ENCODE peak calls at places on chromosome 11, in seven cellular contexts. One of them, this sample, is unnamed.

GRCh38 chr11:130908770-130909625 is 7.3 kb downstream of the SNX19 start:
- DNase-seq in A673: no peak
- DNase-seq in esophagus squamous epithelium: no peak
- DNase-seq in neural progenitor cell: no peak
- DNase-seq in hepatocyte: peak; percentile 46
- DNase-seq in right atrium auricular region: no peak
- DNase-seq in IMR-90: peak; percentile 91
- DNase-seq in this sample: peak; percentile 82

GRCh38 chr11:73157141-73158010 is 15.3 kb upstream of the FCHSD2 start:
- DNase-seq in neural progenitor cell: no peak
- DNase-seq in A673: no peak
- DNase-seq in IMR-90: peak; percentile 81
- DNase-seq in right atrium auricular region: no peak
- DNase-seq in hepatocyte: peak; percentile 32
- DNase-seq in esophagus squamous epithelium: no peak
- DNase-seq in this sample: peak; percentile 2

GRCh38 chr11:67634366-67635230 is 4.9 kb upstream of the NUDT8 start:
- DNase-seq in IMR-90: no peak
- DNase-seq in A673: no peak
- DNase-seq in esophagus squamous epithelium: no peak
- DNase-seq in neural progenitor cell: no peak
- DNase-seq in right atrium auricular region: no peak
- DNase-seq in hepatocyte: peak; percentile 8
- DNase-seq in this sample: no peak

GRCh38 chr11:93659216-93659615 is 2.3 kb upstream of the CEP295 start:
- DNase-seq in esophagus squamous epithelium: no peak
- DNase-seq in hepatocyte: no peak
- DNase-seq in IMR-90: no peak
- DNase-seq in right atrium auricular region: no peak
- DNase-seq in A673: no peak
- DNase-seq in neural progenitor cell: no peak
- DNase-seq in this sample: no peak

GRCh38 chr11:103608566-103608965 is 427.9 kb upstream of the DDI1 start:
- DNase-seq in IMR-90: peak; percentile 64
- DNase-seq in hepatocyte: no peak
- DNase-seq in esophagus squamous epithelium: no peak
- DNase-seq in A673: no peak
- DNase-seq in neural progenitor cell: no peak
- DNase-seq in right atrium auricular region: no peak
- DNase-seq in this sample: peak; percentile 84

GRCh38 chr11:64089915-64090810 is 54.4 kb downstream of the FLRT1 start:
- DNase-seq in IMR-90: no peak
- DNase-seq in esophagus squamous epithelium: no peak
- DNase-seq in neural progenitor cell: no peak
- DNase-seq in right atrium auricular region: no peak
- DNase-seq in hepatocyte: no peak
- DNase-seq in A673: no peak
- DNase-seq in this sample: no peak

GRCh38 chr11:85182437-85183109 is 444.6 kb downstream of the DLG2 start:
- DNase-seq in esophagus squamous epithelium: no peak
- DNase-seq in hepatocyte: peak; percentile 71
- DNase-seq in IMR-90: peak; percentile 35
- DNase-seq in right atrium auricular region: no peak
- DNase-seq in A673: peak; percentile 67
- DNase-seq in neural progenitor cell: peak; percentile 65
- DNase-seq in this sample: peak; percentile 45

GRCh38 chr11:128318856-128319474 is 268.4 kb downstream of the ETS1 start:
- DNase-seq in neural progenitor cell: no peak
- DNase-seq in A673: no peak
- DNase-seq in esophagus squamous epithelium: no peak
- DNase-seq in hepatocyte: no peak
- DNase-seq in IMR-90: peak; percentile 44
- DNase-seq in right atrium auricular region: no peak
- DNase-seq in this sample: no peak

GRCh38 chr11:110128161-110128560 is 35.0 kb downstream of the ZC3H12C start:
- DNase-seq in A673: peak; percentile 98
- DNase-seq in IMR-90: peak; percentile 42
- DNase-seq in neural progenitor cell: peak; percentile 93
- DNase-seq in esophagus squamous epithelium: no peak
- DNase-seq in right atrium auricular region: no peak
- DNase-seq in hepatocyte: no peak
- DNase-seq in this sample: peak; percentile 84

GRCh38 chr11:12680246-12680939 is 6.2 kb downstream of the TEAD1 start:
- DNase-seq in right atrium auricular region: peak; percentile 92
- DNase-seq in neural progenitor cell: peak; percentile 96
- DNase-seq in hepatocyte: peak; percentile 90
- DNase-seq in A673: peak; percentile 95
- DNase-seq in IMR-90: peak; percentile 91
- DNase-seq in esophagus squamous epithelium: peak; percentile 27
- DNase-seq in this sample: peak; percentile 92

GRCh38 chr11:102289510-102290078 is 27.7 kb upstream of the BIRC3 start:
- DNase-seq in A673: no peak
- DNase-seq in neural progenitor cell: no peak
- DNase-seq in hepatocyte: no peak
- DNase-seq in right atrium auricular region: no peak
- DNase-seq in IMR-90: no peak
- DNase-seq in esophagus squamous epithelium: no peak
- DNase-seq in this sample: no peak

GRCh38 chr11:70464509-70465361 is 66.4 kb downstream of the CTTN start:
- DNase-seq in right atrium auricular region: no peak
- DNase-seq in esophagus squamous epithelium: no peak
- DNase-seq in IMR-90: no peak
- DNase-seq in neural progenitor cell: no peak
- DNase-seq in hepatocyte: no peak
- DNase-seq in A673: no peak
- DNase-seq in this sample: no peak

GRCh38 chr11:117519170-117519569 is 191.5 kb downstream of the CEP164 start:
- DNase-seq in A673: peak; percentile 11
- DNase-seq in right atrium auricular region: no peak
- DNase-seq in hepatocyte: peak; percentile 78
- DNase-seq in IMR-90: no peak
- DNase-seq in esophagus squamous epithelium: no peak
- DNase-seq in neural progenitor cell: peak; percentile 31
- DNase-seq in this sample: no peak
- TF ChIP-seq CTCF in A673: no peak
- TF ChIP-seq CTCF in right atrium auricular region: no peak
- TF ChIP-seq CTCF in hepatocyte: peak; percentile 30
- TF ChIP-seq CTCF in IMR-90: no peak
- TF ChIP-seq CTCF in esophagus squamous epithelium: no peak
- TF ChIP-seq CTCF in neural progenitor cell: no peak
- TF ChIP-seq CTCF in this sample: no peak

GRCh38 chr11:132942611-132943324 is 589.5 kb downstream of the OPCML start:
- DNase-seq in right atrium auricular region: no peak
- DNase-seq in hepatocyte: peak; percentile 18
- DNase-seq in IMR-90: no peak
- DNase-seq in A673: no peak
- DNase-seq in neural progenitor cell: peak; percentile 57
- DNase-seq in esophagus squamous epithelium: no peak
- DNase-seq in this sample: no peak
- H3K4me3 ChIP-seq in right atrium auricular region: no peak overlapping the region
- H3K4me3 ChIP-seq in hepatocyte: peak overlapping the region; percentile 30
- H3K4me3 ChIP-seq in IMR-90: peak overlapping the region; percentile 53
- H3K4me3 ChIP-seq in A673: peak overlapping the region; percentile 32
- H3K4me3 ChIP-seq in neural progenitor cell: peak overlapping the region; percentile 74
- H3K4me3 ChIP-seq in esophagus squamous epithelium: no peak overlapping the region
- H3K4me3 ChIP-seq in this sample: no peak overlapping the region

GRCh38 chr11:106159846-106160245 is 82.4 kb downstream of the AASDHPPT start:
- DNase-seq in neural progenitor cell: no peak
- DNase-seq in esophagus squamous epithelium: no peak
- DNase-seq in right atrium auricular region: no peak
- DNase-seq in IMR-90: no peak
- DNase-seq in A673: no peak
- DNase-seq in hepatocyte: no peak
- DNase-seq in this sample: peak; percentile 64

GRCh38 chr11:106152013-106152412 is 74.6 kb downstream of the AASDHPPT start:
- DNase-seq in neural progenitor cell: no peak
- DNase-seq in hepatocyte: no peak
- DNase-seq in esophagus squamous epithelium: no peak
- DNase-seq in right atrium auricular region: no peak
- DNase-seq in A673: no peak
- DNase-seq in IMR-90: peak; percentile 17
- DNase-seq in this sample: peak; percentile 34

GRCh38 chr11:106152824-106153223 is 75.4 kb downstream of the AASDHPPT start:
- DNase-seq in hepatocyte: no peak
- DNase-seq in IMR-90: peak; percentile 22
- DNase-seq in esophagus squamous epithelium: no peak
- DNase-seq in right atrium auricular region: no peak
- DNase-seq in neural progenitor cell: no peak
- DNase-seq in A673: no peak
- DNase-seq in this sample: peak; percentile 8

GRCh38 chr11:106160494-106160893 is 83.0 kb downstream of the AASDHPPT start:
- DNase-seq in esophagus squamous epithelium: no peak
- DNase-seq in neural progenitor cell: no peak
- DNase-seq in IMR-90: no peak
- DNase-seq in hepatocyte: no peak
- DNase-seq in A673: no peak
- DNase-seq in right atrium auricular region: no peak
- DNase-seq in this sample: no peak

DNA sequence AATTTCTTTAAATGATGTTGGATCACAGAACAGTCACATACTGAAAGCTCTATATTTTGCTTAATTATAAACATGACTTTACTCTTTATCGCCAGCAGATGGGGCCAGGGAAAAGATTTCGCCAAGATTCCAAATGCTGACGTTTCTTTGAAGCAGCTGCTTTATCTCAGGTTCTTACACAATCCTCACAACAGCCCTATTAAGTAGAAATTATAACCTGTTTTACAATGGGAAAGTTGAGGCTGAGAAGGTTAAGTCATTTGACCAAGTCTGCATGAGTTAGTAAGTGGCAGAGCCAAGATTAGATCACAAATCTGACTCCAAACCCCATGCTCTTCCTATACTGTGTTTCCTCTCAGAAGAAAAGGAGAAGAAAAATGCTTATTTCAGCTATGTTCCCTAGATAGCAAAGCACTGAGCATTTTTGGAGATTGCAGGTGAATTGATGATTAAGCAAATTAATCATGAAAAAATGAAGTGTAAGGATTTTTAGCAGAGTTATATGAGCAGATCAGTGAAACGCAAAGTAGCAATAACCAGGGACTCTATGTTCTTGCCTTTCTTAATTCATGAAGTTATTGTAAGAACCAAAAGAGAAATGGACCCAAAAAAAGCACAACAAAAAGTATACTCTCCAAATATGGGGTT is 79.0 kb downstream of the AASDHPPT start:
- DNase-seq in right atrium auricular region: no peak
- DNase-seq in IMR-90: peak; percentile 83
- DNase-seq in hepatocyte: peak; percentile 83
- DNase-seq in A673: peak; percentile 75
- DNase-seq in neural progenitor cell: peak; percentile 49
- DNase-seq in esophagus squamous epithelium: no peak
- DNase-seq in this sample: peak; percentile 79
- TF ChIP-seq CTCF in right atrium auricular region: peak; percentile 50
- TF ChIP-seq CTCF in IMR-90: peak; percentile 65
- TF ChIP-seq CTCF in hepatocyte: peak; percentile 71
- TF ChIP-seq CTCF in A673: peak; percentile 78
- TF ChIP-seq CTCF in neural progenitor cell: peak; percentile 70
- TF ChIP-seq CTCF in esophagus squamous epithelium: peak; percentile 48
- TF ChIP-seq CTCF in this sample: peak; percentile 58

GRCh38 chr11:17652556-17652955 is 66.8 kb upstream of the MYOD1 start:
- DNase-seq in hepatocyte: no peak
- DNase-seq in neural progenitor cell: no peak
- DNase-seq in A673: no peak
- DNase-seq in IMR-90: no peak
- DNase-seq in esophagus squamous epithelium: no peak
- DNase-seq in right atrium auricular region: no peak
- DNase-seq in this sample: no peak
- H3K4me3 ChIP-seq in hepatocyte: no peak overlapping the region
- H3K4me3 ChIP-seq in neural progenitor cell: no peak overlapping the region
- H3K4me3 ChIP-seq in A673: no peak overlapping the region
- H3K4me3 ChIP-seq in IMR-90: no peak overlapping the region
- H3K4me3 ChIP-seq in esophagus squamous epithelium: no peak overlapping the region
- H3K4me3 ChIP-seq in right atrium auricular region: no peak overlapping the region
- H3K4me3 ChIP-seq in this sample: no peak overlapping the region

GRCh38 chr11:10996678-10997077 is 138.8 kb upstream of the ZBED5 start:
- DNase-seq in hepatocyte: no peak
- DNase-seq in A673: no peak
- DNase-seq in esophagus squamous epithelium: no peak
- DNase-seq in IMR-90: no peak
- DNase-seq in right atrium auricular region: no peak
- DNase-seq in neural progenitor cell: no peak
- DNase-seq in this sample: no peak

GRCh38 chr11:11003226-11003625 is 145.4 kb upstream of the ZBED5 start:
- DNase-seq in right atrium auricular region: no peak
- DNase-seq in A673: no peak
- DNase-seq in esophagus squamous epithelium: no peak
- DNase-seq in hepatocyte: no peak
- DNase-seq in neural progenitor cell: no peak
- DNase-seq in IMR-90: no peak
- DNase-seq in this sample: no peak

GRCh38 chr11:11000546-11001283 is 142.9 kb upstream of the ZBED5 start:
- DNase-seq in IMR-90: no peak
- DNase-seq in A673: no peak
- DNase-seq in esophagus squamous epithelium: no peak
- DNase-seq in right atrium auricular region: no peak
- DNase-seq in neural progenitor cell: no peak
- DNase-seq in hepatocyte: no peak
- DNase-seq in this sample: no peak

GRCh38 chr11:10993640-10994039 is 135.8 kb upstream of the ZBED5 start:
- DNase-seq in right atrium auricular region: no peak
- DNase-seq in A673: no peak
- DNase-seq in esophagus squamous epithelium: no peak
- DNase-seq in hepatocyte: no peak
- DNase-seq in IMR-90: no peak
- DNase-seq in neural progenitor cell: no peak
- DNase-seq in this sample: no peak

DNA sequence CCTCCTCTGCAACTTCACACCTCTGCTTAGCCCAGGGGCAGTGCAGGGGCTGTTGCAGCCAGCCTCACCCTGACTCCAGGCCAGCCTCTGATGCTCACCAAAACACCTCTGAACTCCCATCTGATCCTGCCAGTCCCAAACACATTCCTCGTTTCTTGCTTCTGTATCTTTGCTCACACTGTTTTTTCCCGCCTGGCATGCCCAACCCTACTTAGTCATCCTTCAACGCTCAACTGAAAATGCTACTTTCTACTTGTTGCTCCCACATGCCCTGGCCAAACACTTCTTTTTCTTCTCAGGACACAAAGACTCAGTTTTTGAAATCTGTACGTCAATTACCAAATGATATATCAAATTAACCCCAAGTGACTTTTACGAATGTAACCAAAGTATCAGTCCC is 140.8 kb upstream of the ZBED5 start:
- DNase-seq in IMR-90: no peak
- DNase-seq in esophagus squamous epithelium: no peak
- DNase-seq in hepatocyte: no peak
- DNase-seq in A673: no peak
- DNase-seq in right atrium auricular region: no peak
- DNase-seq in neural progenitor cell: no peak
- DNase-seq in this sample: no peak
- TF ChIP-seq CTCF in IMR-90: no peak
- TF ChIP-seq CTCF in esophagus squamous epithelium: no peak
- TF ChIP-seq CTCF in hepatocyte: no peak
- TF ChIP-seq CTCF in A673: no peak
- TF ChIP-seq CTCF in right atrium auricular region: no peak
- TF ChIP-seq CTCF in neural progenitor cell: no peak
- TF ChIP-seq CTCF in this sample: no peak

GRCh38 chr11:120096756-120097191 is 41.1 kb downstream of the TRIM29 start:
- DNase-seq in hepatocyte: peak; percentile 69
- DNase-seq in neural progenitor cell: peak; percentile 69
- DNase-seq in IMR-90: no peak
- DNase-seq in esophagus squamous epithelium: no peak
- DNase-seq in right atrium auricular region: no peak
- DNase-seq in A673: peak; percentile 55
- DNase-seq in this sample: no peak
- H3K4me3 ChIP-seq in hepatocyte: no peak overlapping the region
- H3K4me3 ChIP-seq in neural progenitor cell: no peak overlapping the region
- H3K4me3 ChIP-seq in IMR-90: no peak overlapping the region
- H3K4me3 ChIP-seq in esophagus squamous epithelium: no peak overlapping the region
- H3K4me3 ChIP-seq in right atrium auricular region: no peak overlapping the region
- H3K4me3 ChIP-seq in A673: no peak overlapping the region
- H3K4me3 ChIP-seq in this sample: no peak overlapping the region

This sample was measured in fibroblast of mammary gland.